ENCODE peak calls at places on chromosomes 5 and 9, in five cellular contexts. E, N, F, U and L are unnamed samples.

GRCh38 chr5:152584103-152584502 is 179.0 kb upstream of the NMUR2 start:
- DNase-seq in E (no peak), N (no peak), F (no peak), U (no peak), L (no peak)

GRCh38 chr9:78786794-78787193 is 489.9 kb downstream of the PSAT1 start:
- DNase-seq in E (peak), N (peak), F (no peak), U (no peak), L (no peak)

GRCh38 chr9:91101598-91102168 is 260.0 kb downstream of the AUH start:
- DNase-seq in E (no peak), N (no peak), F (no peak), U (no peak), L (no peak)

GRCh38 chr9:122819791-122820489 is 8.4 kb downstream of the PDCL start:
- DNase-seq in E (no peak), N (peak), F (no peak), U (no peak), L (no peak)

GRCh38 chr5:73733219-73733618 is 107.2 kb downstream of the ARHGEF28 start:
- DNase-seq in E (no peak), N (peak), F (no peak), U (no peak), L (no peak)

GRCh38 chr9:117587263-117587662 is 116.9 kb upstream of the TLR4 start:
- DNase-seq in E (no peak), N (no peak), F (no peak), U (no peak), L (no peak)

GRCh38 chr9:124810513-124811355 is 33.8 kb downstream of the OLFML2A start:
- DNase-seq in E (peak), N (peak), F (no peak), U (peak), L (peak)

GRCh38 chr5:68333649-68334549 is 118.3 kb downstream of the PIK3R1 start:
- DNase-seq in E (peak), N (peak), F (no peak), U (no peak), L (peak)